ENCODE peak calls at places on chromosomes 4 and X, in nine cellular contexts. I, C, F, J, S, W, X, V and T are unnamed samples.

GRCh38 chr4:13201241-13201640 is 282.9 kb downstream of the RAB28 start:
- DNase-seq in I (no peak), C (no peak), F (no peak), J (no peak), S (no peak), W (no peak), X (no peak), V (no peak), T (no peak)

GRCh38 chrX:75226280-75226679 is 47.6 kb upstream of the UPRT start:
- DNase-seq in I (no peak), C (no peak), F (no peak), J (no peak), S (no peak), W (no peak), X (no peak), V (no peak), T (no peak)

GRCh38 chr4:186029731-186030421 is 39.1 kb upstream of the TLR3 start:
- DNase-seq in I (peak), C (no peak), F (no peak), J (peak), S (peak), W (peak), X (peak), V (peak), T (no peak)

GRCh38 chr4:18935956-18936355 is 914.4 kb upstream of the LCORL start:
- DNase-seq in I (no peak), C (no peak), F (no peak), J (no peak), S (no peak), W (no peak), X (no peak), V (no peak), T (no peak)

GRCh38 chrX:37685452-37686347 is at the start of gene XK:
- DNase-seq in I (peak), C (peak), F (no peak), J (no peak), S (no peak), W (peak), X (peak), V (no peak), T (peak)

GRCh38 chr4:2087170-2087569 is 28.0 kb downstream of the NAT8L start:
- DNase-seq in I (no peak), C (no peak), F (no peak), J (no peak), S (no peak), W (no peak), X (no peak), V (no peak), T (no peak)

GRCh38 chr4:165635261-165635838 is 237.7 kb upstream of the TLL1 start:
- DNase-seq in I (peak), C (no peak), F (no peak), J (no peak), S (no peak), W (no peak), X (no peak), V (no peak), T (no peak)

GRCh38 chr4:145618210-145618911 is 824 bp upstream of the MMAA start:
- DNase-seq in I (no peak), C (peak), F (no peak), J (no peak), S (no peak), W (peak), X (no peak), V (no peak), T (no peak)

GRCh38 chr4:156983366-156983765 is 11.8 kb upstream of the PDGFC start:
- DNase-seq in I (no peak), C (no peak), F (no peak), J (no peak), S (no peak), W (no peak), X (no peak), V (no peak), T (no peak)

GRCh38 chrX:155056877-155057792 is 13.8 kb downstream of the CMC4 start:
- DNase-seq in I (peak), C (peak), F (no peak), J (peak), S (no peak), W (peak), X (peak), V (peak), T (no peak)

GRCh38 chrX:64456828-64457227 is 61.6 kb upstream of the MTMR8 start:
- DNase-seq in I (no peak), C (no peak), F (no peak), J (no peak), S (no peak), W (no peak), X (no peak), V (no peak), T (no peak)

GRCh38 chr4:78612398-78613005 is 60.9 kb downstream of the ANXA3 start:
- DNase-seq in I (peak), C (no peak), F (peak), J (peak), S (no peak), W (no peak), X (no peak), V (peak), T (no peak)

GRCh38 chr4:7132730-7133582 is 59.4 kb upstream of the SORCS2 start:
- DNase-seq in I (no peak), C (no peak), F (no peak), J (no peak), S (no peak), W (no peak), X (no peak), V (no peak), T (no peak)

GRCh38 chrX:56385336-56385735 is 153.2 kb downstream of the KLF8 start:
- DNase-seq in I (no peak), C (peak), F (no peak), J (no peak), S (no peak), W (no peak), X (no peak), V (no peak), T (no peak)

GRCh38 chr4:29970626-29971025 is 749.5 kb upstream of the PCDH7 start:
- DNase-seq in I (no peak), C (no peak), F (no peak), J (no peak), S (no peak), W (no peak), X (no peak), V (no peak), T (no peak)

GRCh38 chr4:77012726-77013125 is 63.1 kb downstream of the CCNI start:
- DNase-seq in I (no peak), C (no peak), F (no peak), J (no peak), S (no peak), W (no peak), X (no peak), V (no peak), T (no peak)